ENCODE peak calls at places on chromosome 7, in ten cellular contexts. G, C, O, K, F, J, R, E, Y and P are unnamed samples.

GRCh38 chr7:92685146-92686042 is 95.2 kb upstream of the FAM133B start:
- DNase-seq in G (no peak), C (no peak), O (no peak), K (no peak), F (no peak), J (no peak), R (peak), E (no peak), Y (no peak), P (no peak)

GRCh38 chr7:28921822-28922221 is 36.3 kb downstream of the TRIL start:
- DNase-seq in G (peak), C (peak), O (no peak), K (peak), F (peak), J (peak), R (peak), E (peak), Y (peak), P (no peak)

GRCh38 chr7:94397721-94398120 is 3.0 kb downstream of the COL1A2 start:
- DNase-seq in G (no peak), C (no peak), O (no peak), K (no peak), F (no peak), J (no peak), R (no peak), E (no peak), Y (no peak), P (no peak)

GRCh38 chr7:1899201-1899600 is 229.1 kb downstream of the ELFN1 start:
- DNase-seq in G (no peak), C (no peak), O (no peak), K (no peak), F (no peak), J (peak), R (no peak), E (no peak), Y (peak), P (no peak)

GRCh38 chr7:122416316-122416925 is 111.9 kb upstream of the FEZF1 start:
- DNase-seq in G (no peak), C (no peak), O (no peak), K (no peak), F (no peak), J (no peak), R (no peak), E (no peak), Y (no peak), P (no peak)

GRCh38 chr7:46233585-46234329 is 312.7 kb upstream of the IGFBP3 start:
- DNase-seq in G (no peak), C (no peak), O (no peak), K (no peak), F (no peak), J (no peak), R (no peak), E (no peak), Y (no peak), P (peak)

GRCh38 chr7:106111671-106112117 is 418 bp downstream of the SYPL1 start:
- DNase-seq in G (no peak), C (peak), O (peak), K (no peak), F (peak), J (no peak), R (peak), E (peak), Y (peak), P (peak)

GRCh38 chr7:92988051-92988450 is 129.7 kb downstream of the SAMD9 start:
- DNase-seq in G (peak), C (peak), O (no peak), K (no peak), F (peak), J (no peak), R (peak), E (peak), Y (no peak), P (no peak)

GRCh38 chr7:55066479-55066878 is 47.7 kb downstream of the EGFR start:
- DNase-seq in G (no peak), C (peak), O (no peak), K (no peak), F (no peak), J (no peak), R (peak), E (no peak), Y (no peak), P (no peak)

GRCh38 chr7:128742206-128742605 is 3.0 kb downstream of the CALU start:
- DNase-seq in G (peak), C (no peak), O (no peak), K (no peak), F (peak), J (no peak), R (no peak), E (no peak), Y (peak), P (no peak)

GRCh38 chr7:147523056-147523455 is 1067.5 kb upstream of the C7orf33 start:
- DNase-seq in G (no peak), C (no peak), O (no peak), K (no peak), F (no peak), J (no peak), R (no peak), E (no peak), Y (no peak), P (no peak)

GRCh38 chr7:2233876-2234275 is 1.1 kb upstream of the MAD1L1 start:
- DNase-seq in G (no peak), C (no peak), O (no peak), K (no peak), F (no peak), J (no peak), R (no peak), E (no peak), Y (no peak), P (no peak)

GRCh38 chr7:148382585-148382984 is 208.0 kb upstream of the C7orf33 start:
- DNase-seq in G (no peak), C (no peak), O (no peak), K (no peak), F (no peak), J (no peak), R (no peak), E (no peak), Y (no peak), P (no peak)

GRCh38 chr7:142440219-142441073 is 182.6 kb upstream of the PRSS58 start:
- DNase-seq in G (peak), C (peak), O (no peak), K (peak), F (peak), J (no peak), R (no peak), E (peak), Y (peak), P (no peak)